ENCODE peak calls at places on chromosomes 16 and 17, in seven cellular contexts. T, O, Z, X, R, V and Y are unnamed samples. For H3K36me3 and H3K27me3, the result is how much of the 10 kb centered on the place peaks cover.

GRCh38 chr16:24610421-24610765 is 71.0 kb downstream of the RBBP6 start:
- DNase-seq in Z (no peak), V (no peak), X (peak), O (no peak), R (peak), T (peak), Y (no peak)

GRCh38 chr16:12420661-12421209 is 383.0 kb downstream of the CPPED1 start:
- DNase-seq in T (peak), O (no peak), X (no peak), Z (no peak), R (no peak), V (no peak), Y (no peak)

GRCh38 chr17:67833946-67834631 is 8.8 kb downstream of the BPTF start:
- DNase-seq in T (peak), X (no peak), R (no peak), O (no peak), Z (no peak), V (no peak), Y (no peak)

GRCh38 chr16:56858375-56858774 is 6.6 kb upstream of the SLC12A3 start:
- DNase-seq in O (no peak), R (no peak), T (no peak), V (no peak), Z (no peak), X (no peak), Y (no peak)

GRCh38 chr16:74660383-74660782 is 6.3 kb downstream of the RFWD3 start:
- DNase-seq in T (no peak), Z (no peak), X (no peak), R (no peak), O (no peak), V (peak), Y (no peak)

GRCh38 chr17:45123930-45124796 is 8.2 kb downstream of the PLCD3 start:
- DNase-seq in Z (no peak), R (peak), X (peak), O (peak), T (peak), V (peak), Y (peak)

GRCh38 chr16:58127033-58127556 is 2.1 kb downstream of the CFAP20 start:
- DNase-seq in R (peak), V (no peak), X (no peak), O (no peak), Z (peak), T (peak), Y (no peak)

GRCh38 chr17:5128905-5129535 is 13.2 kb downstream of the USP6 start:
- DNase-seq in T (no peak), O (no peak), V (peak), R (no peak), X (no peak), Z (no peak), Y (no peak)

GRCh38 chr16:57603110-57604024 is 25.1 kb upstream of the ADGRG1 start:
- DNase-seq in Z (no peak), T (no peak), X (no peak), O (no peak), V (peak), R (no peak), Y (no peak)

GRCh38 chr16:15682105-15682570 is 32.1 kb downstream of the NDE1 start:
- DNase-seq in Z (no peak), O (no peak), R (peak), V (peak), X (peak), T (peak), Y (no peak)

GRCh38 chr16:63363738-63364137 is 1327.5 kb upstream of the CDH8 start:
- DNase-seq in X (no peak), O (no peak), T (no peak), R (no peak), Z (no peak), V (no peak), Y (no peak)

DNA sequence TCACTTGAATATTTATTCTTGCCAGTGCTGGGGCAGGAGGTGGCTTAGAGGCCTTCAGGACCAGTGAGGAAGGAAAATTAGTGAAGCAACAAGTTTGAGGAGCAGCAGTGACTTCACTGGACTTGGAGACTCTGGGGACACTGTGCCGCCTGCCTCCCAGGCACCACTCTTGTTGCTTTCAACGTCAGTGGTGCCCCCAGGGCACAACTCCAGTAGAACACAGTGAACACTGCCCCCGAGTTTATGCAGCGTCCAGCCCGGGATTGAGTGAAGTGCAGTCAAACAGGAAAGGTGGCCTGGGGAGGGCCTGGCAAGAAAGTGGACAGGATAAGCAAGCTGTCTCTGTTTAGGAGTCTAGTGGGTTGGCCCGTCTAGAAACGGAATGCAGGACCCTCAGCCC is 24.4 kb upstream of the NAT9 start:
- DNase-seq in V (no peak), R (no peak), O (no peak), X (no peak), T (no peak), Z (no peak), Y (no peak)
- H3K4me3 ChIP-seq in V (no peak), R (no peak), O (no peak), X (no peak), T (no peak), Z (no peak), Y (no peak)

GRCh38 chr17:1076299-1076981 is 79.5 kb downstream of the TIMM22 start:
- DNase-seq in V (no peak), T (no peak), X (no peak), Z (no peak), O (no peak), R (no peak), Y (no peak)
- H3K36me3 ChIP-seq in V (half or more), T (under half), X (under half), Z (under half), O (half or more), R (under half), Y (under half)

GRCh38 chr17:12566281-12567002 is 99.2 kb upstream of the MYOCD start:
- DNase-seq in V (no peak), X (no peak), T (no peak), O (no peak), R (no peak), Z (no peak), Y (no peak)
- H3K27me3 ChIP-seq in V (under half), X (under half), T (under half), O (under half), R (under half), Z (under half), Y (under half)

GRCh38 chr16:1160773-1161348 is 8.0 kb downstream of the CACNA1H start:
- DNase-seq in V (no peak), X (no peak), R (no peak), O (no peak), Z (no peak), T (no peak), Y (no peak)
- H3K4me3 ChIP-seq in V (peak), X (no peak), R (no peak), O (no peak), Z (no peak), T (peak), Y (no peak)

GRCh38 chr17:50090071-50090470 is 5.1 kb upstream of the PDK2 start:
- DNase-seq in Z (no peak), X (no peak), V (no peak), T (no peak), R (no peak), O (no peak), Y (no peak)
- H3K36me3 ChIP-seq in Z (under half), X (under half), V (under half), T (under half), R (under half), O (under half), Y (under half)

DNA sequence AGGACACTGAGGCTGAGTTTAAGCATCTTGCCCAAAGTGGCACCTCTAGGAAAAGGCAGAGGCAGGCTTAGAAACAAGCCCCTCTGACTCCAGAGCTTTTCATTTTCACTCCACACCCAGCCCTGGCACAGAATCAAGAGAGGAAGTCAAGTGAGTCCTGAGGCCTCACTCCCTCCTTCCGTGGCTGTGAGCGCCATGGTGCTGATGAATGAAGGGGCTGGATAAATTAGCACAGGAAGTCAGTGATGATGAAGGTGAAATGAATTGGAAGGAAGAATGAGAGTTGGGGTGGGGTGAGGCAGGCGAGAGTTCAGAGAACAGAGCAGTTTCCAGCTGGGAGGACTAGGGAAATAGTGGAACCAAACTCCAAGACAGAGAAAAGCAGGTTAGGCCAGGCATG is 179.4 kb downstream of the TMEM132E start:
- DNase-seq in Z (no peak), O (no peak), T (no peak), X (no peak), R (no peak), V (peak), Y (no peak)
- H3K27me3 ChIP-seq in Z (under half), O (under half), T (under half), X (under half), R (under half), V (under half), Y (under half)

GRCh38 chr17:27808629-27809028 is 8.3 kb upstream of the NOS2 start:
- DNase-seq in V (no peak), Z (no peak), O (no peak), R (no peak), X (no peak), T (no peak), Y (no peak)
- H3K4me3 ChIP-seq in V (no peak), Z (no peak), O (no peak), R (no peak), X (no peak), T (no peak), Y (no peak)

DNA sequence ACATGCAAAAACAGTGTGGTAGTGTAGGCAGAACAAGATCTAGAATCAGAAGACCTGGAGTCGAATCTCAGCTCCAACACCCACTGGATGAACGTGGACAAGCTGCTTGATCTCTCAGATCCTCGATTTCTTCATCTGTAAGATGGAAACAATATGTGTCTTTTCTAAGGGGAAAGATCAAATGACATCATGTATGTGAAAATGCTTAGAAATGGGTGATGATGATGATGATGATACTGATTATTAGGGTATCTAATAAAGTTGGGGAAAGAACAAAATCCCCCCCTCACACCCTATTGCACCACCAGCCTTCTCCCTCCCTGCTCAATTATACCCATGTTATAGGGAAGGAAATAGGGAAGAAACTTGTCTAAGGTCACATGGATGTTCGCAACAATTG is 10.9 kb downstream of the DYNLL2 start:
- DNase-seq in R (no peak), T (no peak), X (no peak), O (no peak), V (no peak), Z (no peak), Y (no peak)
- H3K36me3 ChIP-seq in R (under half), T (half or more), X (under half), O (half or more), V (under half), Z (under half), Y (under half)

GRCh38 chr16:1117169-1117900 is 21.3 kb upstream of the C1QTNF8 start:
- DNase-seq in T (no peak), X (no peak), R (no peak), Z (no peak), V (no peak), O (no peak), Y (no peak)

GRCh38 chr16:1119766-1120611 is 23.9 kb upstream of the C1QTNF8 start:
- DNase-seq in R (no peak), Z (no peak), V (no peak), X (no peak), T (no peak), O (no peak), Y (no peak)

GRCh38 chr16:1121009-1121408 is 25.0 kb upstream of the C1QTNF8 start:
- DNase-seq in O (no peak), R (no peak), V (no peak), T (no peak), X (no peak), Z (no peak), Y (no peak)

GRCh38 chr16:1117926-1118325 is 21.9 kb upstream of the C1QTNF8 start:
- DNase-seq in Z (no peak), O (no peak), R (no peak), T (no peak), X (no peak), V (no peak), Y (no peak)

DNA sequence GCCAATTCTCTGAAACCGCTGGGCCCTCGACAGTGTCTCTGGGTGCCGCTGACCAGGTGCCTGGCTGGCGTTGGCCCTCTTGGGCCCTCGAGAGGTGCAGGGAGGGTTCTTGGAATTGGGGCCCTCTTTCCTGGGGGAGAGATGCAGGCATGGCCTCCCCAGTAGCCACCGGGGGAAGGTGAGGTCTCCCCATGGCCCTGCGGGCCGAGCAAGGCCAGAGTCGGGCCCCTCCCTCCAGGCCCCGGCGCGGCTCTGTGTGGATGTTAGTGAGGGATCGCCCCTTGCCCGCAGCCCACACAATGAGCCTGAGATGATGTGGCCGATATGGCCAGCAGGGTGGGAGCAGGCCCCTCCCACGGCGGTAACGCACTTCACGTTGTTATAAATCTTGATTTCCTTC is 23.1 kb upstream of the C1QTNF8 start:
- DNase-seq in R (no peak), T (no peak), V (no peak), O (no peak), X (no peak), Z (no peak), Y (no peak)
- H3K27me3 ChIP-seq in R (under half), T (under half), V (under half), O (half or more), X (under half), Z (under half), Y (under half)

DNA sequence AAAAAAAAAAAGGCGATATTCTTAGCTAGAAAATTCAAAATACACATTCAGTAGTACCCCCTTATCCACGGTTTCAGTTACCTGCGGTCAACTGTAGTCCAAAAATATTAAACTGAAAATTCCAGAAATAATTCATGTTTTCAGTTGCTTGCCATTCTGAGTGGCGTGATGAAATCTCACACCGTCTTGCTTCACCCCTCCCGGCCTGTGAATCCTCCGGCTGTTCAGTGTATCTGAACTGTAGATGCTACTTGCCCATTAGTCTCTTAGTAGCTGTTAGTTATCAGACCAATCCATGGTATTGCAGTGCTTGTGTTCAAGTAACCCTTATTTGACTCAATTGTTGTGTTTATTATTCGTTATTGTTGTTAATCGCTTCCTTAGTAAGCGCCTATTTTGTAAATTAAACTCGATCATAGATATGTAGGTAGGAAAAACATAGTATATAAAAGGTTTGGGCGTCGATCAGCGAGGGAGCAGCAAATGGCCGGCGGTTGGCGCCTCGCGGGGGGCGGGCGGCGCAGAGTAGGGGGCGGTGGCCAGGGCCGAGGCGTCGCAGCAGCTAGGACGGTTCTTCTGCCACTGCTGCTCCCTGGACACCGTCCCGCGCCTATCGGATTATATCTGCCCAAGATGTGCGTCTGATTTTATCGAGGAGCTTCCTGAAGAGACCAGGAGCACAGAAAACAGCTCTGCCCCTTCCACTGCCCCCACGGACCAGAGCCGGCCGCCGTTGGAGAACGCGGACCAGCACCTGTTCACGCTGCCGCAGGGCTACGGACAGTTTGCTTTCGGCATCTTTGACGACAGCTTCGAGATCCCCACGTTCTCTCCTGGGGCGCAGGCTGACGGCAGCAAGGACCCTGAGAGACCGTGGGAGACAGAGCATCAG is 39.8 kb upstream of the AKAP1 start:
- DNase-seq in X (no peak), O (no peak), V (no peak), R (no peak), T (no peak), Z (no peak), Y (no peak)
- H3K4me3 ChIP-seq in X (no peak), O (no peak), V (peak), R (peak), T (no peak), Z (peak), Y (peak)